ENCODE peak calls at places on chromosomes 3 and 15, in six cellular contexts. Y, K, L, W, G and U are unnamed samples.

GRCh38 chr3:6120786-6121185 is 740.1 kb upstream of the GRM7 start:
- DNase-seq in Y (no peak), K (no peak), L (no peak), W (no peak), G (no peak), U (no peak)

GRCh38 chr15:70605606-70606410 is 157.6 kb downstream of the UACA start:
- DNase-seq in Y (peak), K (no peak), L (peak), W (no peak), G (no peak), U (no peak)

GRCh38 chr3:169813757-169814517 is 1.2 kb upstream of the LRRC34 start:
- DNase-seq in Y (no peak), K (peak), L (no peak), W (peak), G (no peak), U (no peak)

GRCh38 chr15:30062881-30063280 is 19.9 kb upstream of the GOLGA8J start:
- DNase-seq in Y (no peak), K (no peak), L (no peak), W (no peak), G (no peak), U (no peak)

GRCh38 chr3:42228796-42229195 is 37.2 kb downstream of the CCK start:
- DNase-seq in Y (no peak), K (no peak), L (no peak), W (peak), G (no peak), U (no peak)

GRCh38 chr15:90818251-90819210 is 49.9 kb upstream of the FURIN start:
- DNase-seq in Y (no peak), K (peak), L (peak), W (no peak), G (no peak), U (no peak)

GRCh38 chr3:125107861-125108567 is 52.2 kb upstream of the HEG1 start:
- DNase-seq in Y (no peak), K (peak), L (no peak), W (no peak), G (peak), U (peak)

GRCh38 chr15:89104172-89104564 is 15.9 kb downstream of the ABHD2 start:
- DNase-seq in Y (no peak), K (no peak), L (peak), W (no peak), G (no peak), U (no peak)

GRCh38 chr3:52022323-52023100 is 26.8 kb upstream of the RPL29 start:
- DNase-seq in Y (no peak), K (no peak), L (peak), W (no peak), G (no peak), U (no peak)

GRCh38 chr3:128922804-128923459 is 43.5 kb downstream of the ACAD9 start:
- DNase-seq in Y (no peak), K (no peak), L (no peak), W (peak), G (no peak), U (no peak)

GRCh38 chr3:14494279-14494972 is 45.7 kb downstream of the GRIP2 start:
- DNase-seq in Y (peak), K (no peak), L (no peak), W (no peak), G (no peak), U (no peak)

GRCh38 chr3:44880284-44880683 is 5.9 kb downstream of the TGM4 start:
- DNase-seq in Y (no peak), K (no peak), L (no peak), W (no peak), G (no peak), U (no peak)

GRCh38 chr3:151248772-151249366 is 29.5 kb downstream of the P2RY14 start:
- DNase-seq in Y (no peak), K (no peak), L (no peak), W (no peak), G (no peak), U (no peak)

GRCh38 chr3:52490938-52491526 is 4.1 kb upstream of the STAB1 start:
- DNase-seq in Y (no peak), K (no peak), L (peak), W (no peak), G (peak), U (no peak)

GRCh38 chr3:54713455-54713854 is 214.4 kb downstream of the LRTM1 start:
- DNase-seq in Y (no peak), K (no peak), L (no peak), W (no peak), G (no peak), U (no peak)
- H3K4me3 ChIP-seq in Y (no peak), K (no peak), L (no peak), W (no peak), G (no peak), U (no peak)

GRCh38 chr15:61835029-61835428 is 225.2 kb downstream of the VPS13C start:
- DNase-seq in Y (no peak), K (no peak), L (no peak), W (no peak), G (no peak), U (no peak)
- H3K4me3 ChIP-seq in Y (no peak), K (no peak), L (no peak), W (no peak), G (peak), U (no peak)

GRCh38 chr3:187735837-187736236 is 9.4 kb downstream of the BCL6 start:
- DNase-seq in Y (no peak), K (no peak), L (peak), W (no peak), G (no peak), U (no peak)
- H3K4me3 ChIP-seq in Y (no peak), K (no peak), L (peak), W (no peak), G (no peak), U (no peak)

DNA sequence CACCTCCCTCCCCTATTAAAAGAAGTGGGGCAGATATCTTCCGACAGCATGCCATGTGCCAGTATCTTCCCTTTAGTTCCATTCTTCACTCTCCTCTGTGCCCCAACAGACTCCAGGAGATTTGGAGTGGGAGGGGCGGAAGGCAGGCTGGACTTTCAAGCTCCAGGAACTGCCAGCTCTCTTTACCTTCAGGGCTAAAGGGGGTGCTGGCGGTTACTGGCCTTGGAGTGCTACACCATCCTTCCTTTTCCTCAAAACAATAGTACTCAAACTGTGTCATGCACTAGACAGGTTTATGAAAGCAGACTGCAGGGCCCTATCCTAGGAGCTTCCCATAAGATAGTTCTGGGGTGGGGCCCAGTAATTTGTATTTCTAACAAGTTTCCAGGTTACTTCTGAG is 6.0 kb downstream of the LINS1 start:
- DNase-seq in Y (no peak), K (no peak), L (no peak), W (peak), G (no peak), U (no peak)
- H3K4me3 ChIP-seq in Y (no peak), K (peak), L (peak), W (peak), G (no peak), U (no peak)

GRCh38 chr15:92847841-92848240 is 52.3 kb upstream of the CHD2 start:
- DNase-seq in Y (no peak), K (no peak), L (no peak), W (no peak), G (no peak), U (no peak)

GRCh38 chr15:92843819-92844218 is 56.3 kb upstream of the CHD2 start:
- DNase-seq in Y (no peak), K (no peak), L (no peak), W (no peak), G (no peak), U (no peak)

GRCh38 chr15:92843326-92843725 is 56.8 kb upstream of the CHD2 start:
- DNase-seq in Y (no peak), K (no peak), L (no peak), W (no peak), G (no peak), U (no peak)

GRCh38 chr15:92846716-92847115 is 53.4 kb upstream of the CHD2 start:
- DNase-seq in Y (no peak), K (no peak), L (no peak), W (no peak), G (no peak), U (no peak)

DNA sequence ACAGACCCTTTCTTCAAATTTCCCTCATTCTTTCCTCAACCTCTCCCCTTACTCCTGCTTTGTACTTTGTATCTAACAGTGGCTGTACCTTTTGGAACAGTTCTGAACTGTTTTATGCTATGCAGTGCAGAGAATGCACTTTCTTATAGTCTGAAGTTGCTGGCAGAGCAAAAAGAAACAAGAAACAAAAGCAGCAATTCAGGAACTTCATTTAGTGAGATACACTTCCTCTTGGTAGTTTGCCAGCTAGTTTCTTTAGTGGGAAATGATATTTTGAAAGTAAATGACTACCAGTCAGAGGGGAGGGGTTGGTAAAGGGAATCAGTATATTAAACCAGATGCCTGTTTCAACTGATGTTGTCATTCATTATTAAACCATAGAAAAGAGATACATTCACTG is 55.0 kb upstream of the CHD2 start:
- DNase-seq in Y (no peak), K (peak), L (no peak), W (peak), G (no peak), U (no peak)
- H3K4me3 ChIP-seq in Y (no peak), K (no peak), L (peak), W (peak), G (no peak), U (no peak)

GRCh38 chr3:187498211-187498610 is 130.0 kb downstream of the RTP4 start:
- DNase-seq in Y (no peak), K (no peak), L (no peak), W (no peak), G (no peak), U (no peak)
- H3K4me3 ChIP-seq in Y (no peak), K (no peak), L (no peak), W (no peak), G (no peak), U (no peak)

GRCh38 chr15:94704946-94705345 is 473.6 kb downstream of the MCTP2 start:
- DNase-seq in Y (no peak), K (no peak), L (no peak), W (no peak), G (no peak), U (no peak)
- H3K4me3 ChIP-seq in Y (no peak), K (no peak), L (no peak), W (no peak), G (no peak), U (no peak)

DNA sequence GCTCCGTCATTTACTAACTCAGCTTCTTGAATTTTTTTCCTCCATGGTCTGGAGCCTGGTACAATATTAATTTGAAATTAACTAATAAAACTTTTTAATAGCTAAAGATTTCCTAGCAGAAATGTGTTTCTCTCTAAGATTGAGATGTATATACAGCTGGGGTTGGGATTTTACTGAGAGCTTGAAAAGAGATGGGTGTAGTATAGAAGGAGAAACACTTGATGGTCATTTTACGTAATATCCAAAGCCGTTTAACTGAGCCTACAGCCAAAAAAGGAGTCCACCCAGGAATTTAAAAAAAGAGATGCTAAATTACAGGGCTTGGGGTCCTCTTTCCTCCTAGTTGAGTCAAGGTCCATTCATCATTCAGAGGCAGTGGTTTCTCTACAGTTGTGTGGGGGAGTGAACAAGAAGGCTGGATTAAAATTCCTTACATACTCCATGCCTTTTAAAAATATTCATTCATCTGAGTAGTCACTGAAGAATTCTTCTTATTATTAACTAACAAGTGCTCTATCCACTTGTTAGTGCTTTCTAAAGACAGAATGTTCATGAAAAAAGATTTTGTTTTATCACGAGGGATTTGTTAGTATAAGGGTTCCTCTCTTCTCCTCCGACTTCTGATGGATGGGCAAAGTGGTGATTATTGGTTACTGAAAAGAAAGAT is 255.3 kb upstream of the IL12A start:
- DNase-seq in Y (no peak), K (no peak), L (no peak), W (no peak), G (peak), U (no peak)
- H3K4me3 ChIP-seq in Y (no peak), K (no peak), L (no peak), W (no peak), G (no peak), U (peak)

GRCh38 chr3:30614943-30615342 is 8.5 kb downstream of the TGFBR2 start:
- DNase-seq in Y (no peak), K (no peak), L (no peak), W (no peak), G (no peak), U (no peak)

GRCh38 chr3:30612422-30613134 is 6.2 kb downstream of the TGFBR2 start:
- DNase-seq in Y (no peak), K (no peak), L (no peak), W (peak), G (no peak), U (no peak)

GRCh38 chr3:30611613-30612421 is 5.4 kb downstream of the TGFBR2 start:
- DNase-seq in Y (no peak), K (no peak), L (no peak), W (peak), G (no peak), U (peak)

GRCh38 chr3:30614373-30614772 is 8.0 kb downstream of the TGFBR2 start:
- DNase-seq in Y (no peak), K (no peak), L (no peak), W (no peak), G (no peak), U (no peak)

DNA sequence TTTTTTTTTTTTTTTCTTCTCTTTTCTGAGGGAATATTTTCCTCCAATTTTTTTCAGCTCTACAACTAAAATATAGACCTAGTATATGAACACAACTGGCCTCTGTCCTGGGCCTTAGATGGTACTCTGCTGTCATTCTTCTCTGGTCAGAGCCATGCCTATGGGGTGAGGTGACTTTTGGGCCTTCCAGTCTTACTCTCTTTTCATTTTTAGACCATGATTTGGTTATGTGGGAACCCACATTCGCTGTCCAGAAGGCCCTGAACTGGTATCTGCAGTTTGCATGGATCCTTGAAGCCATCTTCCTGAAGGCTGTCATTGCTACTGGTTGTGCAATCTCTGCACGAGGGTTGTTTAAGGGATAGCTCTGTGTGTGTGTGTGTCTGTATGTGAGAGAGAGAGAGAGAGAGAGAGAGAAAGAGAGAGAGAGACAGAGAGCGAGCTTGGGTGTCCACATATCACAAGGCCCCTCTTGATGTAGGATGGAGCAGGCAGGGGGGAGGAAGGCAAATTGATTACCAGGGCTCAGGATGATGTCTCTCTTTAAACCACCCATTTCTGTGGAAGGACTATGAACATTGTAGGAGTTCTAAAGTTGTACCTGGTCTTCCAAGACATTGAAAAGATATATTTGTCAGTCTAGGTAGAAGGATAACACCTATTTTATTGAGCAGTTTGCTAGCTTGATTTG is 6.9 kb downstream of the TGFBR2 start:
- DNase-seq in Y (no peak), K (no peak), L (no peak), W (peak), G (no peak), U (no peak)
- H3K4me3 ChIP-seq in Y (no peak), K (no peak), L (peak), W (peak), G (no peak), U (no peak)

GRCh38 chr3:185939721-185940120 is 1.9 kb upstream of the TRA2B start:
- DNase-seq in Y (no peak), K (no peak), L (no peak), W (no peak), G (no peak), U (no peak)

GRCh38 chr3:185937689-185938374 is at the start of gene TRA2B:
- DNase-seq in Y (peak), K (peak), L (peak), W (peak), G (peak), U (peak)

GRCh38 chr3:185935465-185936263 is 2.1 kb downstream of the TRA2B start:
- DNase-seq in Y (no peak), K (no peak), L (no peak), W (no peak), G (no peak), U (no peak)

GRCh38 chr3:185934726-185935464 is 2.9 kb downstream of the TRA2B start:
- DNase-seq in Y (no peak), K (no peak), L (no peak), W (no peak), G (no peak), U (no peak)

DNA sequence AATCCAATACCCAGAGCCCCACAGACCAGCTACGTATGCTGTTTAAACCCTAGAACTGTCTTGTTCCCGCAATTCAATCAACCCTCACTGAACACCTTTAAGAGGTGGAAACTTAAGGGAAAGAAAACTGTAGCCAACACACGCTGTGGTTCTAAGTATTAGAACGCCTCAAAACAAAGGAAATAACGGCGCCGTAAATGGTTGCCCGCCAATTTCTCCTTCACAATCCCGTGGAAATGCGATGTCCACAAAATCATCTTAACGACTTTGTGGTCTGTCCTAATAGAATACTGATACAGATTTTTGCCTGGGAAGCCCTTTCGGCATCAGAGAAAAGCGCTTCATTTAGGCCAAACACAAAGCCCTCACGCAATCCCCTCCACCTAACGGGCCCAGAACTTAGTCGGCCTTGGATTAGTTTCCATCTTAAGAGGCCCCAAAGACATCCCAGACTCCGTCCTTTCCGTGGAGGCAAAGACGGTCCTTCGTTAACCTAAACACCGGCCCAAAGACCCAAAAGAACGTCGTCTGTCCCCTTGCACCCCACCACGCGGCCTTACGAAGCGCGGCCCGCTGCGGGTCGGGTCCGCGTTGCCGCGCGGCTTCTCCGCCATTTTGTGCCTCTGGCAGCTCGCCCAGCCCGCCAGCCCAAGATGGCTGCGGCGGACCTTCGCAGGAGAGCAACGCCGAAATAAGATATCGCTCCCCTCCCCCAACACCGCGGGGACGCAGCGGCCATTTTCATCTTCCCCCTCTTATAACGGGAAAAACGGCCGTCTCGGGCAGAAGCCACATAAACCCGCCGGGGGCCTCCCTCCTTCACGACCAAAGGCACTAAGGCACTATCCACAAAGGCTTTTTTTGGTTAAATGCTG is 763 bp downstream of the TRA2B start:
- DNase-seq in Y (peak), K (peak), L (peak), W (peak), G (peak), U (peak)
- H3K4me3 ChIP-seq in Y (peak), K (peak), L (peak), W (peak), G (peak), U (peak)